ENCODE peak calls at places on chromosomes 4 and X, in nine cellular contexts. I is foreskin fibroblast; H is occipital lobe; O is nucleus accumbens; C is choroid plexus epithelial cell; Q is WERI-Rb-1; U is activated CD8-positive, alpha-beta memory T cell treated with anti-CD3 and anti-CD28 coated beads for 48 hours; W is GM04504; N is stimulated activated CD4-positive, alpha-beta T cell treated with anti-CD3 and anti-CD28 coated beads, Interleukin-4, amount 100 ng/mL, for 24 hours. T is an unnamed sample.
A peak's percentile ranks its signal among the peaks of the same experiment; 100 is the strongest.

GRCh38 chr4:98260047-98260578 is 1.1 kb upstream of the RAP1GDS1 start:
- DNase-seq in I (peak; percentile 55), H (peak; percentile 70), O (peak; percentile 67), C (peak; percentile 42), Q (no peak), U (peak; percentile 19), W (peak; percentile 13), N (peak; percentile 32), T (peak; percentile 21)

GRCh38 chr4:61556277-61556676 is 356.2 kb downstream of the ADGRL3 start:
- DNase-seq in I (no peak), H (no peak), O (no peak), C (no peak), Q (no peak), U (no peak), W (no peak), N (no peak), T (no peak)

GRCh38 chrX:368811-369562 is 17.7 kb downstream of the PPP2R3B start:
- DNase-seq in I (peak; percentile 70), H (no peak), O (no peak), C (peak; percentile 63), Q (no peak), U (no peak), W (no peak), N (no peak), T (peak; percentile 38)

GRCh38 chr4:181264908-181265307 is 978.3 kb upstream of the TENM3 start:
- DNase-seq in I (no peak), H (no peak), O (peak; percentile 47), C (no peak), Q (no peak), U (no peak), W (no peak), N (no peak), T (no peak)

GRCh38 chr4:36785965-36786364 is 458.6 kb upstream of the NWD2 start:
- DNase-seq in I (no peak), H (no peak), O (no peak), C (no peak), Q (no peak), U (no peak), W (no peak), N (no peak), T (no peak)

GRCh38 chr4:188661502-188661901 is 522.3 kb downstream of the TRIML1 start:
- DNase-seq in I (peak; percentile 4), H (no peak), O (no peak), C (no peak), Q (no peak), U (no peak), W (no peak), N (no peak), T (no peak)

GRCh38 chrX:9163153-9163790 is 129.3 kb upstream of the FAM9B start:
- DNase-seq in I (peak; percentile 47), H (no peak), O (no peak), C (peak; percentile 30), Q (no peak), U (no peak), W (no peak), N (no peak), T (peak; percentile 43)

GRCh38 chr4:170139764-170140163 is 50.0 kb upstream of the AADAT start:
- DNase-seq in I (peak; percentile 24), H (no peak), O (no peak), C (peak; percentile 55), Q (no peak), U (no peak), W (peak; percentile 32), N (no peak), T (peak; percentile 53)

GRCh38 chr4:47835489-47835888 is 2.4 kb downstream of the CORIN start:
- DNase-seq in I (peak; percentile 53), H (no peak), O (no peak), C (peak; percentile 79), Q (no peak), U (no peak), W (no peak), N (no peak), T (no peak)

GRCh38 chrX:16290997-16291396 is 123.7 kb downstream of the MAGEB17 start:
- DNase-seq in I (no peak), H (no peak), O (no peak), C (no peak), Q (no peak), U (no peak), W (no peak), N (no peak), T (no peak)

GRCh38 chrX:20789103-20789502 is 522.4 kb upstream of the RPS6KA3 start:
- DNase-seq in I (no peak), H (no peak), O (no peak), C (no peak), Q (no peak), U (no peak), W (no peak), N (no peak), T (no peak)

GRCh38 chr4:35835893-35836292 is 408.4 kb downstream of the ARAP2 start:
- DNase-seq in I (no peak), H (no peak), O (no peak), C (no peak), Q (no peak), U (no peak), W (no peak), N (no peak), T (no peak)

GRCh38 chrX:22060952-22061351 is 28.8 kb downstream of the PHEX start:
- DNase-seq in I (no peak), H (no peak), O (no peak), C (no peak), Q (no peak), U (no peak), W (no peak), N (no peak), T (no peak)

GRCh38 chr4:129364747-129365452 is 268.9 kb downstream of the C4orf33 start:
- DNase-seq in I (no peak), H (no peak), O (no peak), C (no peak), Q (no peak), U (no peak), W (no peak), N (no peak), T (no peak)

GRCh38 chr4:504076-504475 is 5.1 kb downstream of the PIGG start:
- DNase-seq in I (no peak), H (no peak), O (no peak), C (peak; percentile 96), Q (no peak), U (no peak), W (no peak), N (no peak), T (no peak)

GRCh38 chr4:140645614-140646412 is 77.1 kb upstream of the UCP1 start:
- DNase-seq in I (peak; percentile 61), H (no peak), O (peak; percentile 30), C (no peak), Q (no peak), U (no peak), W (no peak), N (no peak), T (no peak)